ENCODE peak calls at places on chromosomes 1 and 21, in five cellular contexts. D, S, J, I and X are unnamed samples.
A peak's percentile ranks its signal among the peaks of the same experiment; 100 is the strongest.

GRCh38 chr1:90122679-90123340 is 127.9 kb downstream of the ZNF326 start:
- DNase-seq in J (no peak), S (no peak), I (no peak), D (no peak), X (no peak)

GRCh38 chr1:31273619-31274018 is 23.0 kb downstream of the SNRNP40 start:
- DNase-seq in D (no peak), S (no peak), I (no peak), J (no peak), X (no peak)

GRCh38 chr1:172279951-172280350 is 140.5 kb upstream of the C1orf105 start:
- DNase-seq in S (no peak), I (no peak), J (peak; percentile 50), D (no peak), X (no peak)

GRCh38 chr1:33876970-33877680 is 13.2 kb downstream of the HMGB4 start:
- DNase-seq in J (peak; percentile 98), I (no peak), S (peak; percentile 21), D (no peak), X (no peak)

GRCh38 chr1:93672069-93672468 is 9.6 kb downstream of the BCAR3 start:
- DNase-seq in I (no peak), D (no peak), S (peak; percentile 61), J (peak; percentile 47), X (no peak)

GRCh38 chr1:235998812-235999211 is 66.1 kb downstream of the NID1 start:
- DNase-seq in J (no peak), I (peak; percentile 37), S (no peak), D (no peak), X (no peak)

GRCh38 chr1:204410764-204411450 is 710 bp downstream of the PPP1R15B start:
- DNase-seq in S (peak; percentile 58), J (peak; percentile 78), I (peak; percentile 35), D (peak; percentile 54), X (no peak)

GRCh38 chr21:18142639-18143038 is 102.0 kb upstream of the CHODL start:
- DNase-seq in S (no peak), I (no peak), D (no peak), J (no peak), X (no peak)

GRCh38 chr1:208093754-208094719 is 150.1 kb downstream of the PLXNA2 start:
- DNase-seq in J (peak; percentile 83), I (peak; percentile 18), S (peak; percentile 74), D (peak; percentile 85), X (no peak)

GRCh38 chr21:46049890-46050650 is 47.8 kb upstream of the COL6A2 start:
- DNase-seq in J (no peak), D (no peak), I (no peak), S (no peak), X (no peak)

GRCh38 chr1:200889571-200889970 is 5.1 kb upstream of the INAVA start:
- DNase-seq in D (no peak), I (no peak), J (no peak), S (no peak), X (no peak)

GRCh38 chr1:223756002-223756775 is 43.9 kb downstream of the CAPN2 start:
- DNase-seq in D (no peak), S (no peak), I (no peak), J (no peak), X (no peak)

GRCh38 chr1:48003741-48004503 is 6.7 kb upstream of the TRABD2B start:
- DNase-seq in D (peak; percentile 25), I (no peak), S (no peak), J (no peak), X (no peak)

GRCh38 chr1:13830616-13831280 is 130.8 kb downstream of the PRDM2 start:
- DNase-seq in S (peak; percentile 69), J (no peak), I (no peak), D (no peak), X (no peak)

GRCh38 chr21:27026501-27026900 is 59.6 kb upstream of the ADAMTS5 start:
- DNase-seq in J (peak; percentile 22), I (no peak), D (no peak), S (no peak), X (no peak)

GRCh38 chr1:184416476-184416875 is 29.6 kb downstream of the C1orf21 start:
- DNase-seq in D (no peak), I (no peak), S (no peak), J (peak; percentile 7), X (no peak)

GRCh38 chr21:45918011-45918410 is 63.6 kb upstream of the COL6A1 start:
- DNase-seq in D (no peak), J (no peak), I (no peak), S (no peak), X (no peak)

GRCh38 chr1:63651110-63651776 is 58.0 kb downstream of the PGM1 start:
- DNase-seq in S (no peak), J (peak; percentile 58), D (no peak), I (no peak), X (no peak)

GRCh38 chr1:109770331-109771095 is 6.8 kb upstream of the EPS8L3 start:
- DNase-seq in J (no peak), S (peak; percentile 51), I (no peak), D (no peak), X (peak; percentile 35)

GRCh38 chr21:29091032-29091431 is 17.6 kb upstream of the CCT8 start:
- DNase-seq in S (no peak), J (peak; percentile 89), I (no peak), D (no peak), X (no peak)

GRCh38 chr1:25030674-25031589 is 100.9 kb upstream of the RUNX3 start:
- DNase-seq in D (no peak), J (peak; percentile 60), S (no peak), I (peak; percentile 60), X (no peak)

GRCh38 chr1:13730301-13730700 is 30.3 kb downstream of the PRDM2 start:
- DNase-seq in S (no peak), J (no peak), D (no peak), I (no peak), X (no peak)

GRCh38 chr1:208821939-208822338 is 577.8 kb upstream of the PLXNA2 start:
- DNase-seq in S (no peak), I (no peak), D (no peak), J (no peak), X (no peak)

GRCh38 chr21:42781150-42781980 is 98.0 kb downstream of the WDR4 start:
- DNase-seq in S (no peak), J (peak; percentile 23), I (no peak), D (peak; percentile 77), X (no peak)

GRCh38 chr1:43418858-43419257 is 29.2 kb downstream of the SZT2 start:
- DNase-seq in J (no peak), D (no peak), I (no peak), S (no peak), X (no peak)

GRCh38 chr1:63969461-63969893 is 195.7 kb downstream of the ROR1 start:
- DNase-seq in S (no peak), J (no peak), I (no peak), D (no peak), X (no peak)

GRCh38 chr1:225425211-225425786 is 2.5 kb downstream of the LBR start:
- DNase-seq in J (peak; percentile 71), S (no peak), D (no peak), I (no peak), X (no peak)

GRCh38 chr1:89125571-89126233 is at the start of gene GBP2:
- DNase-seq in I (no peak), S (no peak), D (no peak), J (peak; percentile 89), X (no peak)

DNA sequence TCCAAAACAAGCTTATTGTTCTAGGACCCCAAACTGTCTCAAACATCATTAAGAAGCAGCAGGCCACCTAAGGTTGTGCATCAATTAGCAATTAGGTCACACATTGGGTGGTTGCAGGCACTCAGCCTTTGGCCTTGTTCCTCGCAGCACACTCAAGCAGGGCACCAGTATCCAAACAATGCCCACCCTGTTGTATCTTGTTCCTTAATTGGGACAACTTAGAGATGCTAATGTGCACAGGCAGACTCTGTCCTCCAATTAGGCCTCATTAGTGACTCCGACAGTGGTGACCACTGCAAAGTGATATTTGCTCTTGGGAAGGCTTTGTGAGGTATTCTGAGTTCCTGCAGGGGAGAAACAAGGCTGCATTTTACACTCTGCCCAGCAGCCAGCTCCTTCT is 515.1 kb upstream of the PTBP2 start:
- DNase-seq in D (no peak), I (no peak), S (no peak), J (no peak), X (no peak)
- H3K4me1 ChIP-seq in D (no peaks in the 10 kb centered on the region), I (no peaks in the 10 kb centered on the region), S (no peaks in the 10 kb centered on the region), J (no peaks in the 10 kb centered on the region), X (no peaks in the 10 kb centered on the region)

GRCh38 chr1:9061949-9062555 is 7.4 kb downstream of the SLC2A5 start:
- DNase-seq in S (no peak), I (no peak), D (no peak), J (peak; percentile 32), X (no peak)

GRCh38 chr1:9062846-9063245 is 6.6 kb downstream of the SLC2A5 start:
- DNase-seq in J (no peak), D (no peak), S (no peak), I (no peak), X (no peak)

GRCh38 chr1:9059944-9060744 is 9.3 kb downstream of the SLC2A5 start:
- DNase-seq in D (no peak), J (no peak), I (no peak), S (no peak), X (no peak)

GRCh38 chr1:9058465-9058864 is 11.0 kb downstream of the SLC2A5 start:
- DNase-seq in D (no peak), I (no peak), J (peak; percentile 65), S (no peak), X (no peak)

GRCh38 chr1:9061252-9061948 is 8.0 kb downstream of the SLC2A5 start:
- DNase-seq in D (no peak), I (no peak), J (peak; percentile 43), S (no peak), X (no peak)
- H3K27ac ChIP-seq in D (no peak overlapping the region), I (no peak overlapping the region), J (peak overlapping the region; percentile 64), S (peak overlapping the region; percentile 9), X (no peak overlapping the region)

DNA sequence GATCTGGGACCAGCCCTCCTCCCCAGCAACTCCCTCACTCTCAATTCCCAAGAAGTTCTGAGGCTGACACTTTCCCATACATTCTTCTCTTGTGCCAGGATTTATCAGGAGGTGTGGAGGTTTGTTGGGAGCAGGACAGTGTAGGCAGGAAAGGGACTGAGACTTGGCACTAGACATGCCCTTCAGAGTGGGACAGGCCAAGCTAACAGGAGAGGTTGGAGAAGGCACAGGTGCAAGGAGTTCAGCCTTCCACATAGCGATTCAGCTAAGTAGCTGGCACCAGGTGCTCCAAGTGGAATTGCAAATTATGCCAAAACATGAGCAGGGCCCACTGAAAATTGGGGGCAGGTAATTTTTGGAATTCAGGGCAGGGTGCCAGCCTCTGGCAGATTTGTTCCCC is 83.0 kb upstream of the DUSP10 start:
- DNase-seq in S (no peak), D (no peak), J (no peak), I (no peak), X (no peak)
- H3K4me1 ChIP-seq in S (no peaks in the 10 kb centered on the region), D (no peaks in the 10 kb centered on the region), J (peaks cover 32% of the 10 kb centered on the region), I (peaks cover 18% of the 10 kb centered on the region), X (peaks cover 9% of the 10 kb centered on the region)

GRCh38 chr1:210328746-210329488 is at the start of gene HHAT:
- DNase-seq in I (peak; percentile 50), J (peak; percentile 86), D (peak; percentile 66), S (peak; percentile 89), X (peak; percentile 35)

GRCh38 chr1:210330279-210330866 is 1.7 kb downstream of the HHAT start:
- DNase-seq in J (no peak), S (no peak), D (no peak), I (no peak), X (no peak)

GRCh38 chr1:210335001-210335400 is 6.3 kb downstream of the HHAT start:
- DNase-seq in I (no peak), J (no peak), S (no peak), D (no peak), X (no peak)

GRCh38 chr1:210332719-210333398 is 4.2 kb downstream of the HHAT start:
- DNase-seq in S (no peak), D (no peak), I (peak; percentile 34), J (no peak), X (no peak)

GRCh38 chr1:210332233-210332632 is 3.5 kb downstream of the HHAT start:
- DNase-seq in J (no peak), I (peak; percentile 17), D (no peak), S (no peak), X (no peak)
- H3K27ac ChIP-seq in J (no peak overlapping the region), I (peak overlapping the region; percentile 76), D (no peak overlapping the region), S (no peak overlapping the region), X (no peak overlapping the region)